ENCODE peak calls at places on chromosomes 2 and 18, in ten cellular contexts. One of them, this sample, is unnamed.
A peak's percentile ranks its signal among the peaks of the same experiment; 100 is the strongest.

GRCh38 chr18:64699116-64699515 is 550.2 kb upstream of the LINC00305 start:
- DNase-seq in GM23338: no peak
- DNase-seq in adrenal gland: no peak
- DNase-seq in endothelial cell: no peak
- DNase-seq in cardiac muscle cell: no peak
- DNase-seq in body of pancreas: no peak
- DNase-seq in fibroblast of the aortic adventitia: no peak
- DNase-seq in B cell: no peak
- DNase-seq in glutamatergic neuron: no peak
- DNase-seq in uterus: no peak
- DNase-seq in this sample: no peak

GRCh38 chr2:222939208-222939846 is 78.5 kb downstream of the ACSL3 start:
- DNase-seq in adrenal gland: peak; percentile 24
- DNase-seq in uterus: no peak
- DNase-seq in cardiac muscle cell: peak; percentile 71
- DNase-seq in endothelial cell: peak; percentile 85
- DNase-seq in body of pancreas: peak; percentile 52
- DNase-seq in GM23338: peak; percentile 90
- DNase-seq in B cell: peak; percentile 49
- DNase-seq in fibroblast of the aortic adventitia: peak; percentile 75
- DNase-seq in glutamatergic neuron: peak; percentile 78
- DNase-seq in this sample: no peak

GRCh38 chr2:144048631-144049060 is 471.3 kb downstream of the ZEB2 start:
- DNase-seq in cardiac muscle cell: no peak
- DNase-seq in glutamatergic neuron: no peak
- DNase-seq in uterus: no peak
- DNase-seq in fibroblast of the aortic adventitia: no peak
- DNase-seq in adrenal gland: no peak
- DNase-seq in GM23338: no peak
- DNase-seq in B cell: no peak
- DNase-seq in endothelial cell: no peak
- DNase-seq in body of pancreas: no peak
- DNase-seq in this sample: no peak

GRCh38 chr2:98771771-98772521 is 41.0 kb upstream of the MGAT4A start:
- DNase-seq in uterus: no peak
- DNase-seq in GM23338: no peak
- DNase-seq in fibroblast of the aortic adventitia: peak; percentile 82
- DNase-seq in glutamatergic neuron: no peak
- DNase-seq in cardiac muscle cell: no peak
- DNase-seq in body of pancreas: no peak
- DNase-seq in B cell: peak; percentile 53
- DNase-seq in endothelial cell: no peak
- DNase-seq in adrenal gland: no peak
- DNase-seq in this sample: no peak

GRCh38 chr18:13548106-13548819 is 178.1 kb downstream of the FAM210A start:
- DNase-seq in GM23338: no peak
- DNase-seq in body of pancreas: no peak
- DNase-seq in glutamatergic neuron: no peak
- DNase-seq in cardiac muscle cell: no peak
- DNase-seq in endothelial cell: no peak
- DNase-seq in uterus: no peak
- DNase-seq in B cell: no peak
- DNase-seq in fibroblast of the aortic adventitia: no peak
- DNase-seq in adrenal gland: no peak
- DNase-seq in this sample: no peak

GRCh38 chr18:9135912-9136314 is 668 bp upstream of the ANKRD12 start:
- DNase-seq in fibroblast of the aortic adventitia: peak; percentile 28
- DNase-seq in glutamatergic neuron: peak; percentile 29
- DNase-seq in body of pancreas: no peak
- DNase-seq in adrenal gland: peak; percentile 50
- DNase-seq in B cell: no peak
- DNase-seq in endothelial cell: peak; percentile 27
- DNase-seq in GM23338: peak; percentile 93
- DNase-seq in uterus: no peak
- DNase-seq in cardiac muscle cell: no peak
- DNase-seq in this sample: no peak

GRCh38 chr2:109185338-109185737 is 56.3 kb downstream of the SH3RF3 start:
- DNase-seq in endothelial cell: no peak
- DNase-seq in uterus: no peak
- DNase-seq in cardiac muscle cell: no peak
- DNase-seq in GM23338: no peak
- DNase-seq in body of pancreas: no peak
- DNase-seq in adrenal gland: peak; percentile 79
- DNase-seq in fibroblast of the aortic adventitia: peak; percentile 92
- DNase-seq in B cell: no peak
- DNase-seq in glutamatergic neuron: no peak
- DNase-seq in this sample: no peak

GRCh38 chr2:238573916-238574315 is 147.2 kb downstream of the ASB1 start:
- DNase-seq in B cell: no peak
- DNase-seq in cardiac muscle cell: no peak
- DNase-seq in uterus: no peak
- DNase-seq in adrenal gland: no peak
- DNase-seq in endothelial cell: no peak
- DNase-seq in GM23338: no peak
- DNase-seq in fibroblast of the aortic adventitia: no peak
- DNase-seq in glutamatergic neuron: no peak
- DNase-seq in body of pancreas: peak; percentile 23
- DNase-seq in this sample: no peak

GRCh38 chr2:8067784-8068336 is 614.0 kb upstream of the ID2 start:
- DNase-seq in uterus: no peak
- DNase-seq in cardiac muscle cell: no peak
- DNase-seq in GM23338: no peak
- DNase-seq in body of pancreas: no peak
- DNase-seq in glutamatergic neuron: no peak
- DNase-seq in endothelial cell: no peak
- DNase-seq in B cell: no peak
- DNase-seq in adrenal gland: no peak
- DNase-seq in fibroblast of the aortic adventitia: no peak
- DNase-seq in this sample: no peak

GRCh38 chr2:38598991-38599295 is 3.8 kb downstream of the HNRNPLL start:
- DNase-seq in cardiac muscle cell: no peak
- DNase-seq in fibroblast of the aortic adventitia: peak; percentile 45
- DNase-seq in uterus: no peak
- DNase-seq in adrenal gland: no peak
- DNase-seq in B cell: no peak
- DNase-seq in glutamatergic neuron: no peak
- DNase-seq in GM23338: no peak
- DNase-seq in endothelial cell: no peak
- DNase-seq in body of pancreas: no peak
- DNase-seq in this sample: no peak

GRCh38 chr18:28974504-28974903 is 797.6 kb upstream of the CDH2 start:
- DNase-seq in glutamatergic neuron: no peak
- DNase-seq in B cell: no peak
- DNase-seq in body of pancreas: no peak
- DNase-seq in uterus: no peak
- DNase-seq in fibroblast of the aortic adventitia: no peak
- DNase-seq in GM23338: no peak
- DNase-seq in cardiac muscle cell: no peak
- DNase-seq in endothelial cell: no peak
- DNase-seq in adrenal gland: no peak
- DNase-seq in this sample: no peak

GRCh38 chr2:861655-862355 is 88.8 kb upstream of the SNTG2 start:
- DNase-seq in fibroblast of the aortic adventitia: no peak
- DNase-seq in glutamatergic neuron: no peak
- DNase-seq in endothelial cell: no peak
- DNase-seq in GM23338: no peak
- DNase-seq in B cell: no peak
- DNase-seq in body of pancreas: no peak
- DNase-seq in adrenal gland: no peak
- DNase-seq in cardiac muscle cell: no peak
- DNase-seq in uterus: no peak
- DNase-seq in this sample: no peak

GRCh38 chr2:39728941-39729351 is 50.1 kb downstream of the THUMPD2 start:
- DNase-seq in endothelial cell: peak; percentile 48
- DNase-seq in fibroblast of the aortic adventitia: no peak
- DNase-seq in glutamatergic neuron: peak; percentile 72
- DNase-seq in cardiac muscle cell: peak; percentile 72
- DNase-seq in uterus: no peak
- DNase-seq in GM23338: peak; percentile 75
- DNase-seq in adrenal gland: peak; percentile 37
- DNase-seq in body of pancreas: peak; percentile 33
- DNase-seq in B cell: peak; percentile 51
- DNase-seq in this sample: no peak

GRCh38 chr2:16630463-16630862 is 35.2 kb downstream of the CYRIA start:
- DNase-seq in fibroblast of the aortic adventitia: no peak
- DNase-seq in B cell: peak; percentile 70
- DNase-seq in glutamatergic neuron: no peak
- DNase-seq in adrenal gland: no peak
- DNase-seq in GM23338: no peak
- DNase-seq in endothelial cell: no peak
- DNase-seq in uterus: no peak
- DNase-seq in cardiac muscle cell: no peak
- DNase-seq in body of pancreas: no peak
- DNase-seq in this sample: no peak

DNA sequence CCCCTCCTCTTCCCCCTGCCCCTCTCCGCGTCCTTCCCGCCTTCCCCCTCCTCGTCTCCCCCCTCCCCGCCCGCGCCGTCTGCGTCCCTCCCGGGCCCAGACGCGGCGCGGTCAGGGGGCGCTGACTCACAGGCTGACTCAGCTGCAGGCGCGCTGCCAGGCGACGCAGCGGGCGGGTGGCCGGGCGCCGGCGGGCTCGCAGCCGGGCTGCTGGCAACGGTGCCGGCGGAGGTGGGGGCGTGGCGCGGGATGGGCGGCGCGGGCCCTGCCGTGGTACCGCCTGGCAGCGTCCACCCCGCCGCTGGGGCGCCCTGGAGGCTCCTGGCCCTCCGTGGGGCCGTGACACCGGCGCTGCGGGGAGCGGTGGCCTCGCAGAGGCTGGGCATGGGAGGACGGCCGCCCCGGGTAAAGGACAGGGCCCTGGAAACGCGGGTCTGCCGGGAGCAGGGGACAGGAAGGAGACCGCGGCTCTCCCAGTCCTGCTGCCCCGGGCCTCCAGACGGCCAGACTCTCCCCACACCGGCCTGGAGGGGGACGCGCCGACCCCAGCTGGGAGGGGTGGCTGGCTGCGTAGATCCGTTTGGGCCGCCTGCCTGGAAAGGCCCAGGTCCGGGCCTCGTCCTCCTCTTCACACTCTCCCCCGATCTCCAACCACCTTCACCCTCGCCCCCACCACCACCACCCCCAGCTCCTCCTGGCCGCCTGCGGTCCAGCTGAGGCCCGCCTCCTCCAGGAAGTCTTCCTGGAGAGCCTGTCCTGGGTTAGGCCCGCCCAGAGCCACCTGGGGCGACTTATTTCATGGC is 10.0 kb upstream of the PROC start:
- DNase-seq in GM23338: peak; percentile 94
- DNase-seq in adrenal gland: peak; percentile 94
- DNase-seq in uterus: peak; percentile 94
- DNase-seq in glutamatergic neuron: peak; percentile 81
- DNase-seq in B cell: peak; percentile 79
- DNase-seq in body of pancreas: peak; percentile 94
- DNase-seq in endothelial cell: peak; percentile 67
- DNase-seq in fibroblast of the aortic adventitia: peak; percentile 83
- DNase-seq in cardiac muscle cell: peak; percentile 92
- DNase-seq in this sample: peak; percentile 72
- TF ChIP-seq CTCF in GM23338: no peak
- TF ChIP-seq CTCF in adrenal gland: no peak
- TF ChIP-seq CTCF in uterus: peak; percentile 20
- TF ChIP-seq CTCF in glutamatergic neuron: no peak
- TF ChIP-seq CTCF in B cell: no peak
- TF ChIP-seq CTCF in body of pancreas: peak; percentile 32
- TF ChIP-seq CTCF in endothelial cell: no peak
- TF ChIP-seq CTCF in fibroblast of the aortic adventitia: no peak
- TF ChIP-seq CTCF in cardiac muscle cell: no peak
- TF ChIP-seq CTCF in this sample: no peak

DNA sequence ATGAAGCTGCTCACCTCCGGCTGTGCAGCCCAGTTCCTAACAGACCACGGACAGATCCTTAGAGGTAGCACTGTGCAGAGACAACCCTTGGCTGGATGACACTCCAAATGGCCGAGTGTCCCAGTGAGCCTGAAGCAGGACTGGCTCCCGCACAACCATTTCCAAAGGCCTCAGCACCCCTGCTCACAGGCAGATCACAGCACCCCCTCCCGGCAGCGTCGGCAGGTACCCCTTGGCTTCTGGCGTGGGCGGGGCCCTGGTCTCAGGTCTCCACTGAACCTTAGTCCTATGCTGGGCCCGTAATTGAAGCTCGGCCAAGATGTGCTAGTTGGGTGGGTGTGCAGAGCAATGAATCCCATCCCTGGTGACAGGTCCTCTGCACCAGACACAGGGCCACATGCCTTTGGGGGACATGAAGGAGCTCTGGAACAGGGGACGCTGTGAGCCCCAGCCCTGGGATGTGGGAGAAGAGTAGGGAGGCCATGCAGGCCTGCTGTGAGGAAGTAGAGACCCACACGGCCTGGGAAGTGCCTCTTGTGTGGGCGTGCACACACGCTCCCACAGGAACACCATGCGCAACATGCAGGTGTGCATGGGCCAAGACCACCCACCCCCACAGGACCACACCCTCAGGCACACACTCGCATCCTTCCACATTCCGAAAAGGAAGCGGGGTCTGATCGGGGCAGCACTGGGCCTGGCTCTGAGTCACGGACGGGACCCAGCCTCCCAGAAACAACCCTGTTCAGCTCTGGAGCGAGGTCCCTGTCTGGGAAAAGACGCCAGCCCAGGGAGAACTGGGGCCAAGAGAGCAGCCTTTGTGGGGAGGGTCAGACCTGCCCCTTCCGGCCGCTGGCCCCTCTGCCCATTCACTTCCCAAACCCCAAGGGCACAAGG is 2.8 kb downstream of the DUSP2 start:
- DNase-seq in endothelial cell: no peak
- DNase-seq in glutamatergic neuron: peak; percentile 10
- DNase-seq in adrenal gland: peak; percentile 6
- DNase-seq in fibroblast of the aortic adventitia: no peak
- DNase-seq in cardiac muscle cell: no peak
- DNase-seq in B cell: peak; percentile 46
- DNase-seq in uterus: no peak
- DNase-seq in GM23338: peak; percentile 71
- DNase-seq in body of pancreas: no peak
- DNase-seq in this sample: no peak
- TF ChIP-seq CTCF in endothelial cell: no peak
- TF ChIP-seq CTCF in glutamatergic neuron: no peak
- TF ChIP-seq CTCF in adrenal gland: no peak
- TF ChIP-seq CTCF in fibroblast of the aortic adventitia: no peak
- TF ChIP-seq CTCF in cardiac muscle cell: no peak
- TF ChIP-seq CTCF in B cell: peak; percentile 45
- TF ChIP-seq CTCF in uterus: no peak
- TF ChIP-seq CTCF in GM23338: peak; percentile 41
- TF ChIP-seq CTCF in body of pancreas: no peak
- TF ChIP-seq CTCF in this sample: no peak

GRCh38 chr2:46377287-46377605 is 80.0 kb downstream of the EPAS1 start:
- DNase-seq in endothelial cell: no peak
- DNase-seq in uterus: no peak
- DNase-seq in glutamatergic neuron: no peak
- DNase-seq in body of pancreas: no peak
- DNase-seq in adrenal gland: no peak
- DNase-seq in fibroblast of the aortic adventitia: no peak
- DNase-seq in GM23338: no peak
- DNase-seq in B cell: peak; percentile 27
- DNase-seq in cardiac muscle cell: peak; percentile 20
- DNase-seq in this sample: no peak
- TF ChIP-seq CTCF in endothelial cell: no peak
- TF ChIP-seq CTCF in uterus: peak; percentile 4
- TF ChIP-seq CTCF in glutamatergic neuron: no peak
- TF ChIP-seq CTCF in body of pancreas: no peak
- TF ChIP-seq CTCF in adrenal gland: no peak
- TF ChIP-seq CTCF in fibroblast of the aortic adventitia: no peak
- TF ChIP-seq CTCF in GM23338: no peak
- TF ChIP-seq CTCF in B cell: no peak
- TF ChIP-seq CTCF in cardiac muscle cell: no peak
- TF ChIP-seq CTCF in this sample: no peak

GRCh38 chr2:234355052-234355720 is 141.7 kb downstream of the ARL4C start:
- DNase-seq in endothelial cell: no peak
- DNase-seq in cardiac muscle cell: peak; percentile 14
- DNase-seq in fibroblast of the aortic adventitia: no peak
- DNase-seq in body of pancreas: no peak
- DNase-seq in uterus: no peak
- DNase-seq in GM23338: peak; percentile 43
- DNase-seq in glutamatergic neuron: peak; percentile 36
- DNase-seq in adrenal gland: no peak
- DNase-seq in B cell: no peak
- DNase-seq in this sample: no peak
- TF ChIP-seq CTCF in endothelial cell: no peak
- TF ChIP-seq CTCF in cardiac muscle cell: no peak
- TF ChIP-seq CTCF in fibroblast of the aortic adventitia: no peak
- TF ChIP-seq CTCF in body of pancreas: no peak
- TF ChIP-seq CTCF in uterus: no peak
- TF ChIP-seq CTCF in GM23338: no peak
- TF ChIP-seq CTCF in glutamatergic neuron: no peak
- TF ChIP-seq CTCF in adrenal gland: no peak
- TF ChIP-seq CTCF in B cell: no peak
- TF ChIP-seq CTCF in this sample: no peak

This sample was measured in AG09319.